ENCODE peak calls at places on chromosome 10, in seven cellular contexts. N is mammary epithelial cell, S is fibroblast of lung, P is astrocyte, Y is neuronal stem cell, G is GM23248, L is mesenchymal stem cell. A is an unnamed sample.

GRCh38 chr10:84329094-84329611 is 764 bp downstream of the CCSER2 start:
- DNase-seq in N (peak; percentile 57), G (peak; percentile 76), S (peak; percentile 51), P (peak; percentile 49), L (peak; percentile 75), Y (peak; percentile 35), A (peak; percentile 66)

GRCh38 chr10:94274142-94274787 is 88.5 kb downstream of the NOC3L start:
- DNase-seq in Y (no peak), N (no peak), P (peak; percentile 33), L (no peak), G (peak; percentile 8), S (peak; percentile 27), A (no peak)

GRCh38 chr10:4198216-4198615 is 413.2 kb upstream of the KLF6 start:
- DNase-seq in G (no peak), P (no peak), S (no peak), L (no peak), Y (no peak), N (no peak), A (no peak)

GRCh38 chr10:79065853-79066252 is 2.9 kb upstream of the ZMIZ1 start:
- DNase-seq in G (no peak), Y (no peak), N (no peak), L (no peak), P (no peak), S (no peak), A (no peak)

GRCh38 chr10:68633281-68633680 is 73.1 kb downstream of the TET1 start:
- DNase-seq in G (no peak), N (no peak), Y (no peak), S (no peak), P (no peak), L (no peak), A (no peak)

GRCh38 chr10:129971381-129972144 is 7.5 kb upstream of the EBF3 start:
- DNase-seq in S (peak; percentile 47), Y (peak; percentile 71), P (no peak), L (peak; percentile 53), G (peak; percentile 81), N (no peak), A (peak; percentile 100)

GRCh38 chr10:68560201-68560915 is at the start of gene TET1:
- DNase-seq in L (peak; percentile 78), Y (peak; percentile 90), N (peak; percentile 35), S (peak; percentile 75), G (peak; percentile 57), P (peak; percentile 36), A (peak; percentile 87)

GRCh38 chr10:96532523-96532922 is 18.8 kb upstream of the TLL2 start:
- DNase-seq in S (peak; percentile 28), L (no peak), Y (no peak), P (no peak), G (no peak), N (no peak), A (no peak)

GRCh38 chr10:12631216-12631615 is 281.9 kb downstream of the CAMK1D start:
- DNase-seq in Y (no peak), L (no peak), S (peak; percentile 26), P (no peak), G (peak; percentile 5), N (peak; percentile 41), A (no peak)

GRCh38 chr10:14173706-14174594 is 156.8 kb downstream of the FRMD4A start:
- DNase-seq in L (peak; percentile 31), S (peak; percentile 28), Y (peak; percentile 43), G (peak; percentile 29), P (peak; percentile 27), N (peak; percentile 7), A (peak; percentile 68)

GRCh38 chr10:94358480-94358879 is 4.3 kb downstream of the NOC3L start:
- DNase-seq in P (peak; percentile 96), L (peak; percentile 95), N (peak; percentile 79), G (peak; percentile 92), Y (no peak), S (peak; percentile 92), A (peak; percentile 93)

GRCh38 chr10:47025540-47026300 is 114.5 kb downstream of the PTPN20 start:
- DNase-seq in P (peak; percentile 58), L (no peak), N (no peak), Y (no peak), S (peak; percentile 25), G (peak; percentile 94), A (peak; percentile 95)

GRCh38 chr10:118638680-118639079 is 43.2 kb upstream of the PRLHR start:
- DNase-seq in S (no peak), P (no peak), N (no peak), L (no peak), Y (no peak), G (no peak), A (no peak)
- H2AFZ ChIP-seq in S (no peak overlapping the region), P (no peak overlapping the region), N (no peak overlapping the region), L (no peak overlapping the region), Y (no peak overlapping the region), G (no peak overlapping the region), A (no peak overlapping the region)

GRCh38 chr10:71366710-71367109 is 30.0 kb upstream of the CDH23 start:
- DNase-seq in Y (no peak), S (no peak), G (peak; percentile 26), P (no peak), L (no peak), N (peak; percentile 27), A (no peak)
- H2AFZ ChIP-seq in Y (no peak overlapping the region), S (no peak overlapping the region), G (no peak overlapping the region), P (no peak overlapping the region), L (no peak overlapping the region), N (peak overlapping the region; percentile 6), A (peak overlapping the region; percentile 24)

DNA sequence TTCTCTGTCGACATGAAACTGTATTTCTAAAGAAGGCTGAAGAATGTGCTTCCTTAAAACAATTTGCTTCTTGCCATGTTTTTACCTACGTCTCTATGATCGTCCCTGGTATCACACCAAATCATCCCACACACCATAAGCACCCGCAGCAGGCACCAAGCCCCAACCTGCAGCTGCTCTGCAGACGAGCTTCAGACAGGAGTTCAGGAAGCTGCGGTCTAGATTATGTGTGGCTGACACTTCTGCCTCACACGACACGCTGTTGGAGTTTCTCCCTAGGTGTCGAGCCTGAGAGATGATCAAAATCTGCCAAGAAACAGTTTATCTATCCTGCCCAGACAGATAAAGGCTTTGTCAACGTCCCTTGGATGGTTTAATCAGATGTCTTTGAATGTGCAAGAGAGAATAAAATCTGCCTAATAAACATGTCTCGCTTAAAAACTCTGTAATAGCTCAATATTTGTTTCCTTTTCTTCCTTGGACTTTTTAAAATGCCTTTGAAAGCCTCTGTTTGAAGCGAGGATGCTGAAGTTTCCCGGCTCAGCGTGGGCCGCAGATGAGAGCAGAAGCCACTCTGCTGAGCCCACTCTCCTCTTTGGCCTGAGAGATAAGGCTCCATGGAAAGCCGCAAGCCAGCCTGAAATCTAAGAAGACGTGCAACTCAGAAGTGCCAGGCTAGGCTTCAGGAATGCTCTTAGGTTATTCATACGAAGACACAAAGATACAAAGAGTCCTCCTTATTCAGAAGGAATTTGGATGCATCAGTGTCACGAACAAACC is 158.3 kb upstream of the PFKP start:
- DNase-seq in L (no peak), P (no peak), Y (no peak), S (no peak), N (no peak), G (no peak), A (peak; percentile 9)
- H2AFZ ChIP-seq in L (no peak overlapping the region), P (no peak overlapping the region), Y (no peak overlapping the region), S (no peak overlapping the region), N (no peak overlapping the region), G (no peak overlapping the region), A (no peak overlapping the region)

DNA sequence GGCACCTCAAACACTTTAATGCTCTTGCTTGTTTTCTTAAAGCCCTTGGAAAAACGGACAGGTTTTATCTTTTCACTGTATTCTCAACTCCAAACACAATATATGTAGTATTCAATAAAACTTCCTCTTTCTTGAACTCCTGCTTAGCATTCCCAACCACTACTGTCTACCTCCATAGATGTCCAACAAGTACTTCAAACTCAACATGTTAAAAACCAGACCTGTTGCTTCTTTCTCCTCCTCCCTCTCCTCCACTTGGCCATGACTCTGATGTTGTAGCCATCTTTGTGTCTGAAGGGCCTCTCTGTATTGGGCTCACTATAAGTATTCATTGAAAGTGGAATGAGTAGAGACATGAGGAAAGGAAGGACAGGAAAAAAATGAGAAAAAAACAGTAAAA is 16.2 kb upstream of the COL17A1 start:
- DNase-seq in N (no peak), P (no peak), S (no peak), G (no peak), Y (no peak), L (no peak), A (no peak)
- H2AFZ ChIP-seq in N (no peak overlapping the region), P (no peak overlapping the region), S (no peak overlapping the region), G (no peak overlapping the region), Y (no peak overlapping the region), L (no peak overlapping the region), A (no peak overlapping the region)

DNA sequence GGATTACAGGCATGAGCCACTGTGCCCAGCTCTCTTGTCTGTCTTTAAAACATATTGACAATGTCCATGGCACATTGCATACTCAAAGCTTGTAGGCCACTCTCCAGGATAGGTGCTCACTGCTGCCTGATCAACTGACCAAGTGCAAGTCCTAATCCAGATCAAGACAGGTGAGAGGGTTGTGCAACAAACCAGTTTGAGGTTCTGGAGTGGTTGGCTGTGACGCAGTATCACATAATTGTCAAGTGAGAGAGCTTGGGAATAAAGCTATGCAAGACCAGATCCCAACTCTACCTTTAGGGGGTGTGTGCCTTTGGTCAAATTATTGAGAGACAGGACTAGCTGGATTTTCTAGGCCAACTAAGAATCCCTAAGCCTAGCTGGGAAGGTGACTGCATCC is 43.0 kb upstream of the OPN4 start:
- DNase-seq in N (no peak), L (no peak), G (no peak), Y (no peak), S (no peak), P (no peak), A (no peak)
- H2AFZ ChIP-seq in N (no peak overlapping the region), L (no peak overlapping the region), G (no peak overlapping the region), Y (no peak overlapping the region), S (no peak overlapping the region), P (no peak overlapping the region), A (no peak overlapping the region)

GRCh38 chr10:137606-138005 is 2.4 kb downstream of the ZMYND11 start:
- DNase-seq in S (peak; percentile 27), Y (no peak), P (peak; percentile 36), G (peak; percentile 77), N (peak; percentile 67), L (no peak), A (peak; percentile 93)

GRCh38 chr10:135601-136464 is 578 bp downstream of the ZMYND11 start:
- DNase-seq in S (peak; percentile 62), N (peak; percentile 53), L (peak; percentile 72), P (peak; percentile 45), G (peak; percentile 79), Y (peak; percentile 42), A (peak; percentile 93)

GRCh38 chr10:137031-137430 is 1.8 kb downstream of the ZMYND11 start:
- DNase-seq in S (peak; percentile 8), P (no peak), G (peak; percentile 57), L (peak; percentile 41), N (peak; percentile 21), Y (no peak), A (peak; percentile 87)

GRCh38 chr10:134743-135600 is at the start of gene ZMYND11:
- DNase-seq in L (peak; percentile 67), N (peak; percentile 60), S (peak; percentile 64), P (peak; percentile 39), Y (peak; percentile 58), G (peak; percentile 75), A (peak; percentile 95)

GRCh38 chr10:136465-136762 is 1.2 kb downstream of the ZMYND11 start:
- DNase-seq in S (no peak), G (no peak), N (no peak), Y (no peak), P (no peak), L (no peak), A (peak; percentile 48)
- H2AFZ ChIP-seq in S (peak overlapping the region; percentile 26), G (peak overlapping the region; percentile 62), N (peak overlapping the region; percentile 93), Y (peak overlapping the region; percentile 93), P (peak overlapping the region; percentile 58), L (no peak overlapping the region), A (peak overlapping the region; percentile 71)

DNA sequence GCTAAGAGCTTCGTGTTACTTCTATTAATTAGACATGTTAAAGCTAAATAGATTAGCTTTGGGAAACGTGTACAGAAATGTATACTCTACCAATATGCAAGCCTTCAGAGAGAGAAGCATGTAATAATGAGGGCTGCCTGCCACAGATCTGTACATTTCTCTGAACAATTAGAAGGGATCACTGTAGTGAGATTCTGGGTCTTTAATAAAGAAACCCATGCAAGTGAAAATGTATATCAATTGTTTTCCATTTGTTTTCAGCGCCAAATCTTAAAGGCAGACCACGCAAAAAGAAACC is 149.1 kb downstream of the ARID5B start:
- DNase-seq in N (no peak), Y (no peak), G (no peak), S (no peak), P (no peak), L (no peak), A (no peak)
- H2AFZ ChIP-seq in N (peak overlapping the region; percentile 46), Y (peak overlapping the region; percentile 45), G (no peak overlapping the region), S (no peak overlapping the region), P (no peak overlapping the region), L (no peak overlapping the region), A (no peak overlapping the region)